ENCODE peak calls at places on chromosome 20, in five cellular contexts. R, B, Z, Y and A are unnamed samples.

GRCh38 chr20:37579091-37579490 is 51.4 kb upstream of the BLCAP start:
- DNase-seq in R (no peak), B (no peak), Z (no peak), Y (no peak), A (no peak)

GRCh38 chr20:36094497-36094896 is 60.0 kb upstream of the EPB41L1 start:
- DNase-seq in R (no peak), B (no peak), Z (no peak), Y (peak), A (no peak)

GRCh38 chr20:25269833-25270170 is 21.9 kb downstream of the PYGB start:
- DNase-seq in R (no peak), B (no peak), Z (no peak), Y (no peak), A (no peak)

GRCh38 chr20:6685181-6685582 is 82.3 kb upstream of the BMP2 start:
- DNase-seq in R (no peak), B (no peak), Z (no peak), Y (no peak), A (no peak)

GRCh38 chr20:52142801-52143200 is 48.8 kb downstream of the ZFP64 start:
- DNase-seq in R (no peak), B (no peak), Z (no peak), Y (no peak), A (no peak)

GRCh38 chr20:53711333-53712211 is 117.9 kb upstream of the ZNF217 start:
- DNase-seq in R (no peak), B (no peak), Z (no peak), Y (no peak), A (no peak)

GRCh38 chr20:36818831-36819230 is 45.3 kb upstream of the DSN1 start:
- DNase-seq in R (no peak), B (no peak), Z (no peak), Y (no peak), A (no peak)

GRCh38 chr20:35092524-35093244 is at the start of gene TRPC4AP:
- DNase-seq in R (peak), B (peak), Z (peak), Y (peak), A (peak)

GRCh38 chr20:53738039-53738944 is 144.7 kb upstream of the ZNF217 start:
- DNase-seq in R (no peak), B (no peak), Z (peak), Y (peak), A (no peak)

GRCh38 chr20:34052414-34052813 is 58.7 kb downstream of the RALY start:
- DNase-seq in R (no peak), B (no peak), Z (no peak), Y (no peak), A (no peak)